ENCODE peak calls at places on chromosomes 16 and 17, in four cellular contexts. C, H, Y and Q are unnamed samples.

GRCh38 chr16:87453326-87453725 is 39.5 kb downstream of the ZCCHC14 start:
- DNase-seq in C (no peak), H (no peak), Y (no peak), Q (no peak)

GRCh38 chr17:81601525-81602120 is 35.3 kb downstream of the NPLOC4 start:
- DNase-seq in C (peak; percentile 74), H (no peak), Y (no peak), Q (no peak)

GRCh38 chr17:27610304-27610676 is 20.7 kb upstream of the LGALS9 start:
- DNase-seq in C (no peak), H (no peak), Y (no peak), Q (no peak)

GRCh38 chr16:1167276-1168107 is 14.6 kb downstream of the CACNA1H start:
- DNase-seq in C (no peak), H (no peak), Y (no peak), Q (no peak)

GRCh38 chr17:17819561-17819995 is 17.2 kb downstream of the SREBF1 start:
- DNase-seq in C (peak; percentile 88), H (peak; percentile 86), Y (peak; percentile 94), Q (peak; percentile 52)

GRCh38 chr16:20323591-20324117 is 3.7 kb downstream of the GP2 start:
- DNase-seq in C (no peak), H (no peak), Y (no peak), Q (no peak)

GRCh38 chr17:13698832-13699231 is 97.1 kb upstream of the HS3ST3A1 start:
- DNase-seq in C (no peak), H (no peak), Y (no peak), Q (no peak)

GRCh38 chr16:53518550-53519416 is 15.8 kb upstream of the AKTIP start:
- DNase-seq in C (no peak), H (no peak), Y (peak; percentile 88), Q (no peak)

GRCh38 chr16:48613061-48613957 is 3.3 kb upstream of the N4BP1 start:
- DNase-seq in C (no peak), H (no peak), Y (peak; percentile 61), Q (no peak)

GRCh38 chr16:70738083-70738977 is 52.5 kb upstream of the MTSS2 start:
- DNase-seq in C (peak; percentile 69), H (no peak), Y (peak; percentile 90), Q (no peak)

GRCh38 chr17:50272711-50273653 is 1.3 kb upstream of the TMEM92 start:
- DNase-seq in C (peak; percentile 48), H (no peak), Y (peak; percentile 91), Q (no peak)

GRCh38 chr17:42809250-42809649 is 10.6 kb downstream of the CNTD1 start:
- DNase-seq in C (no peak), H (no peak), Y (no peak), Q (no peak)